ENCODE peak calls at places on chromosomes 4 and X, in ten cellular contexts. I is ovary, A is body of pancreas, B is IMR-90, Y is heart left ventricle, J is sigmoid colon, F is lower leg skin, P is GM12891, C is K562, O is esophagus squamous epithelium. R is an unnamed sample.

GRCh38 chr4:2962099-2962455 is 1.1 kb downstream of the NOP14 start:
- DNase-seq in I (no peak), Y (no peak), C (no peak), J (no peak), P (no peak), F (no peak), A (no peak), B (no peak), O (no peak), R (no peak)

GRCh38 chrX:153411255-153411987 is at the start of gene ZFP92:
- DNase-seq in F (no peak), P (peak; percentile 68), A (peak; percentile 13), I (peak; percentile 57), C (peak; percentile 93), B (no peak), Y (peak; percentile 72), J (no peak), O (no peak), R (peak; percentile 64)

GRCh38 chr4:3213101-3213416 is 35.9 kb upstream of the MSANTD1 start:
- DNase-seq in C (no peak), O (no peak), A (no peak), P (no peak), Y (no peak), B (no peak), F (peak; percentile 3), J (peak; percentile 27), I (peak; percentile 1), R (no peak)

GRCh38 chr4:5660185-5660584 is 48.2 kb downstream of the EVC2 start:
- DNase-seq in J (no peak), I (no peak), B (peak; percentile 52), C (no peak), A (no peak), F (peak; percentile 9), Y (no peak), O (no peak), P (no peak), R (no peak)

GRCh38 chr4:167930171-167930570 is 162.2 kb upstream of the ANXA10 start:
- DNase-seq in Y (no peak), J (no peak), F (no peak), O (no peak), C (no peak), B (no peak), A (no peak), P (no peak), I (no peak), R (no peak)

GRCh38 chr4:70667710-70668535 is 1.6 kb upstream of the JCHAIN start:
- DNase-seq in J (no peak), B (peak; percentile 45), O (no peak), I (no peak), C (no peak), P (no peak), F (no peak), A (no peak), Y (no peak), R (no peak)

GRCh38 chrX:1205681-1206611 is 6.5 kb downstream of the CRLF2 start:
- DNase-seq in C (peak; percentile 10), I (no peak), B (peak; percentile 59), Y (no peak), F (peak; percentile 82), P (no peak), O (no peak), A (peak; percentile 46), J (peak; percentile 13), R (peak; percentile 7)

GRCh38 chrX:71320126-71320525 is 18.6 kb downstream of the ITGB1BP2 start:
- DNase-seq in C (no peak), Y (no peak), F (no peak), I (no peak), B (no peak), A (no peak), O (no peak), P (no peak), J (no peak), R (no peak)

GRCh38 chr4:8419222-8420041 is 21.1 kb downstream of the ACOX3 start:
- DNase-seq in O (no peak), J (no peak), P (no peak), I (no peak), B (peak; percentile 57), Y (no peak), A (no peak), F (no peak), C (no peak), R (no peak)

GRCh38 chrX:107676559-107677378 is 48.5 kb downstream of the PRPS1 start:
- DNase-seq in Y (peak; percentile 91), I (peak; percentile 69), B (peak; percentile 84), P (no peak), J (peak; percentile 94), A (peak; percentile 86), O (peak; percentile 20), F (peak; percentile 96), C (peak; percentile 69), R (peak; percentile 44)
- TF ChIP-seq POLR2A in Y (no peak), I (peak; percentile 67), B (peak; percentile 17), P (no peak), J (peak; percentile 36), A (peak; percentile 68), O (no peak), F (no peak), C (peak; percentile 72), R (no peak)

GRCh38 chrX:19564606-19565005 is 49.3 kb upstream of the MAP3K15 start:
- DNase-seq in Y (no peak), O (no peak), I (no peak), B (no peak), C (no peak), A (no peak), F (no peak), P (no peak), J (no peak), R (no peak)

GRCh38 chrX:19566359-19567141 is 51.2 kb upstream of the MAP3K15 start:
- DNase-seq in Y (no peak), P (no peak), O (no peak), A (peak; percentile 2), C (no peak), B (peak; percentile 69), J (no peak), I (no peak), F (no peak), R (no peak)

GRCh38 chrX:19563746-19564145 is 48.4 kb upstream of the MAP3K15 start:
- DNase-seq in A (no peak), I (no peak), O (no peak), F (no peak), Y (no peak), J (no peak), P (no peak), B (no peak), C (no peak), R (no peak)

GRCh38 chrX:19563327-19563726 is 48.0 kb upstream of the MAP3K15 start:
- DNase-seq in Y (no peak), P (no peak), B (no peak), J (no peak), O (no peak), C (no peak), I (no peak), F (no peak), A (no peak), R (no peak)

DNA sequence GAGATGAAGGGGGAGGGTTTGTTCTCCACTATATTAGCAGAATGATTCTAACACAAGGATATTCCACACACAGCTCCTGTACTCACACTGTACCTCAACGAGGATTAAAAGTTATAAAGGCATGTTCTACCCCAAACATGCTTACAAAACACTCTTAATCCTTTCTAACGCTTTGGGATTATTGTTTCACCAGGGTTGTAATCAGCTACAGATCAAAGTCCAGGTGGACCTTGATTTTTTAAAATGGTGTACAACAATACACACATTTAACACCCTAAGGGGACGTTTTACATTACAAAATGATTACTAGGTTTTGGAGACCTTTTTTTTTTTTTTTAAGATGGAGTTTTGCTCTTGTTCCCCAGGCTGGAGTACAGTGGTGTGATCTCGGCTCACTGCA is 50.3 kb upstream of the MAP3K15 start:
- DNase-seq in B (no peak), A (no peak), I (no peak), C (no peak), Y (no peak), O (no peak), J (no peak), P (no peak), F (no peak), R (no peak)
- TF ChIP-seq POLR2A in B (no peak), A (no peak), I (no peak), C (no peak), Y (no peak), O (no peak), J (no peak), P (no peak), F (no peak), R (no peak)

GRCh38 chr4:113976937-113977855 is 2.3 kb downstream of the ARSJ start:
- DNase-seq in F (no peak), P (no peak), I (no peak), Y (no peak), J (no peak), O (no peak), C (no peak), A (no peak), B (peak; percentile 31), R (no peak)

GRCh38 chr4:113979973-113980615 is 647 bp upstream of the ARSJ start:
- DNase-seq in O (no peak), C (no peak), B (peak; percentile 44), Y (no peak), P (no peak), I (no peak), J (no peak), F (no peak), A (no peak), R (no peak)

GRCh38 chr4:113978105-113978504 is 1.3 kb downstream of the ARSJ start:
- DNase-seq in Y (no peak), J (no peak), I (no peak), P (no peak), B (no peak), O (no peak), C (no peak), F (no peak), A (no peak), R (no peak)

GRCh38 chr4:113978561-113979156 is 788 bp downstream of the ARSJ start:
- DNase-seq in O (no peak), A (no peak), F (peak; percentile 85), I (peak; percentile 39), B (peak; percentile 18), P (no peak), J (no peak), C (no peak), Y (peak; percentile 46), R (no peak)

GRCh38 chr4:113979157-113979972 is at the start of gene ARSJ:
- DNase-seq in C (no peak), P (peak; percentile 16), B (peak; percentile 88), Y (peak; percentile 71), A (peak; percentile 61), F (peak; percentile 87), I (peak; percentile 74), J (peak; percentile 81), O (no peak), R (peak; percentile 19)
- TF ChIP-seq POLR2A in C (no peak), P (no peak), B (peak; percentile 74), Y (no peak), A (peak; percentile 71), F (no peak), I (peak; percentile 22), J (peak; percentile 29), O (no peak), R (peak; percentile 55)

DNA sequence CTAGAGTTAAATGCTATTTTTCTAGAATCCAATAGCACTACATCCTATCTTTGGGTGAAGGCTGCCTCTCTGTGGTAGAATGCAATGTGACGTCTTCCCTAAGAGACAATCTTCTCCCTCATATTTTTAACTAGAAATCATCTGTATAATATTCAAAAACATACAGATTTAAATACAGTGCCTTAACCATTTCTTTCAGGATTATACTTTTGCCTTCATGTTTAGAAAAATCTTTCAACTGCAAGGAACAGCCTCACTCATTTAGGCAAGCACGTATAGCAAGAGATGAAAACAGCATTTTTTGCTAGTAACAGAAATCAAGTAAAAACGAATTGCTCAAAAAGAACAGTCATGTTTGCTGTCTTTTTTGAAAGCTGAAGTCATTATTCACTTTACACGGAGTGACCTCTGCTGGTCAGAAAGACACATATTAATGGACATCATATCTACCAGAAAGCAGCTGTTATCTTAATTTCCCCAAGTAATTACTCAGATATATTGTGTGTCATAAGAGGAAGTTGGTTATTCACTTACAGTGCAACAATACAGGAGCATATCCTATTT is 422.3 kb downstream of the STPG2 start:
- DNase-seq in Y (no peak), B (no peak), I (no peak), F (no peak), C (no peak), A (no peak), P (no peak), J (no peak), O (no peak), R (no peak)
- TF ChIP-seq POLR2A in Y (no peak), B (no peak), I (no peak), F (no peak), C (no peak), A (no peak), P (no peak), J (no peak), O (no peak), R (no peak)

R was measured in H54.